ENCODE peak calls at places on chromosomes 13 and 19, in five cellular contexts. T is kidney epithelial cell, F is left ventricle myocardium superior, A is mucosa of descending colon, L is ELF-1. N is an unnamed sample.

GRCh38 chr19:47230122-47230920 is 678 bp downstream of the BBC3 start:
- DNase-seq in T (no peak), F (peak), A (peak), L (peak), N (peak)

GRCh38 chr13:43953370-43953769 is 73.7 kb downstream of the LACC1 start:
- DNase-seq in T (no peak), F (no peak), A (no peak), L (no peak), N (no peak)

GRCh38 chr19:4140237-4140711 is 13.2 kb upstream of the CREB3L3 start:
- DNase-seq in T (peak), F (peak), A (peak), L (peak), N (no peak)

GRCh38 chr19:47210689-47211316 is 20.2 kb downstream of the BBC3 start:
- DNase-seq in T (no peak), F (peak), A (peak), L (peak), N (peak)

GRCh38 chr13:89940383-89940782 is 1407.1 kb upstream of the MIR17HG start:
- DNase-seq in T (no peak), F (no peak), A (no peak), L (no peak), N (no peak)

GRCh38 chr19:18718846-18719458 is 35.5 kb downstream of the CRTC1 start:
- DNase-seq in T (no peak), F (no peak), A (no peak), L (no peak), N (no peak)

GRCh38 chr19:12496480-12496879 is 11.9 kb upstream of the ZNF709 start:
- DNase-seq in T (no peak), F (no peak), A (no peak), L (no peak), N (no peak)

GRCh38 chr19:28334419-28334818 is 878.5 kb downstream of the UQCRFS1 start:
- DNase-seq in T (no peak), F (no peak), A (no peak), L (no peak), N (no peak)

GRCh38 chr19:12052571-12053169 is at the start of gene ZNF878:
- DNase-seq in T (peak), F (peak), A (peak), L (peak), N (peak)

GRCh38 chr13:25874907-25875306 is 176.9 kb downstream of the SHISA2 start:
- DNase-seq in T (no peak), F (no peak), A (no peak), L (no peak), N (no peak)

GRCh38 chr13:31827707-31828106 is 88.4 kb downstream of the RXFP2 start:
- DNase-seq in T (no peak), F (no peak), A (no peak), L (no peak), N (no peak)

GRCh38 chr19:1055028-1055425 is 11.9 kb upstream of the ARHGAP45 start:
- DNase-seq in T (no peak), F (no peak), A (no peak), L (no peak), N (no peak)

GRCh38 chr13:100887729-100888151 is 213.1 kb upstream of the TMTC4 start:
- DNase-seq in T (peak), F (no peak), A (no peak), L (no peak), N (no peak)

GRCh38 chr13:23990443-23990842 is 93.1 kb upstream of the C1QTNF9B start:
- DNase-seq in T (no peak), F (no peak), A (no peak), L (no peak), N (no peak)

GRCh38 chr13:29578300-29579048 is 17.0 kb downstream of the SLC7A1 start:
- DNase-seq in T (no peak), F (no peak), A (no peak), L (no peak), N (no peak)

GRCh38 chr13:51221674-51222509 is at the start of gene FAM124A:
- DNase-seq in T (no peak), F (peak), A (peak), L (no peak), N (peak)

GRCh38 chr19:52140077-52140710 is 456 bp upstream of the ZNF616 start:
- DNase-seq in T (no peak), F (no peak), A (no peak), L (no peak), N (no peak)

GRCh38 chr13:42970824-42971669 is 21.0 kb downstream of the EPSTI1 start:
- DNase-seq in T (no peak), F (no peak), A (no peak), L (peak), N (peak)

GRCh38 chr19:51607077-51607476 is 23.1 kb downstream of the SIGLEC5 start:
- DNase-seq in T (no peak), F (no peak), A (no peak), L (no peak), N (peak)

GRCh38 chr19:46081928-46082727 is 41.3 kb upstream of the IGFL4 start:
- DNase-seq in T (no peak), F (no peak), A (no peak), L (peak), N (no peak)

GRCh38 chr19:47445937-47446402 is 25.7 kb downstream of the SLC8A2 start:
- DNase-seq in T (no peak), F (peak), A (peak), L (no peak), N (peak)

GRCh38 chr19:46972301-46972700 is 47.3 kb upstream of the NPAS1 start:
- DNase-seq in T (no peak), F (peak), A (no peak), L (no peak), N (no peak)

GRCh38 chr13:51584731-51585191 is 499 bp downstream of the WDFY2 start:
- DNase-seq in T (no peak), F (peak), A (peak), L (no peak), N (peak)

GRCh38 chr19:54158812-54159351 is 639 bp downstream of the LENG1 start:
- DNase-seq in T (no peak), F (no peak), A (peak), L (peak), N (no peak)

GRCh38 chr19:20102097-20102496 is 24.3 kb downstream of the ZNF90 start:
- DNase-seq in T (no peak), F (no peak), A (no peak), L (no peak), N (no peak)

GRCh38 chr19:48836089-48837017 is at the start of gene HSD17B14:
- DNase-seq in T (no peak), F (no peak), A (no peak), L (peak), N (no peak)

GRCh38 chr19:2426661-2427322 is 594 bp downstream of the TIMM13 start:
- DNase-seq in T (no peak), F (peak), A (peak), L (peak), N (peak)

GRCh38 chr19:55098716-55099556 is 18.5 kb downstream of the PPP1R12C start:
- DNase-seq in T (no peak), F (no peak), A (no peak), L (no peak), N (no peak)

GRCh38 chr13:52348983-52349780 is 56.8 kb downstream of the THSD1 start:
- DNase-seq in T (peak), F (no peak), A (no peak), L (no peak), N (no peak)

GRCh38 chr19:56106397-56106849 is 14.7 kb downstream of the ZNF787 start:
- DNase-seq in T (no peak), F (no peak), A (peak), L (no peak), N (no peak)

GRCh38 chr19:51726049-51726448 is 2.3 kb upstream of the HAS1 start:
- DNase-seq in T (no peak), F (peak), A (peak), L (peak), N (no peak)

GRCh38 chr13:95535243-95535642 is 17.3 kb upstream of the CLDN10 start:
- DNase-seq in T (peak), F (no peak), A (no peak), L (no peak), N (no peak)